ENCODE peak calls at places on chromosomes 3 and 15, in eight cellular contexts. P, V, K, B, T, W, Q and S are unnamed samples.

GRCh38 chr15:62547584-62547983 is 382.5 kb upstream of the C2CD4B start:
- DNase-seq in P (peak; percentile 27), V (no peak), K (no peak), B (no peak), T (no peak), W (no peak), Q (no peak), S (no peak)

GRCh38 chr3:16380421-16380820 is 115.4 kb downstream of the OXNAD1 start:
- DNase-seq in P (no peak), V (no peak), K (no peak), B (no peak), T (no peak), W (no peak), Q (no peak), S (no peak)

GRCh38 chr15:50353999-50354837 is 780 bp downstream of the GABPB1 start:
- DNase-seq in P (peak; percentile 27), V (peak; percentile 92), K (peak; percentile 56), B (peak; percentile 81), T (peak; percentile 91), W (peak; percentile 44), Q (peak; percentile 41), S (peak; percentile 81)

GRCh38 chr15:61489571-61489970 is 260.5 kb upstream of the RORA start:
- DNase-seq in P (no peak), V (no peak), K (no peak), B (no peak), T (no peak), W (no peak), Q (no peak), S (no peak)

GRCh38 chr3:30871720-30872119 is 22.7 kb downstream of the GADL1 start:
- DNase-seq in P (no peak), V (no peak), K (no peak), B (no peak), T (no peak), W (no peak), Q (no peak), S (no peak)

GRCh38 chr15:59549339-59549807 is 62.2 kb upstream of the GCNT3 start:
- DNase-seq in P (no peak), V (no peak), K (no peak), B (no peak), T (no peak), W (no peak), Q (no peak), S (no peak)

GRCh38 chr3:58386966-58387365 is 46.7 kb downstream of the PDHB start:
- DNase-seq in P (no peak), V (no peak), K (no peak), B (peak; percentile 51), T (peak; percentile 4), W (no peak), Q (no peak), S (no peak)

GRCh38 chr15:83694030-83694429 is 40.1 kb downstream of the ADAMTSL3 start:
- DNase-seq in P (peak; percentile 34), V (no peak), K (no peak), B (no peak), T (no peak), W (no peak), Q (no peak), S (no peak)

GRCh38 chr3:36707623-36708409 is 56.5 kb downstream of the DCLK3 start:
- DNase-seq in P (no peak), V (no peak), K (no peak), B (no peak), T (peak; percentile 60), W (no peak), Q (no peak), S (no peak)

GRCh38 chr3:64484289-64484992 is 203.4 kb downstream of the ADAMTS9 start:
- DNase-seq in P (peak; percentile 84), V (peak; percentile 93), K (peak; percentile 85), B (peak; percentile 83), T (peak; percentile 58), W (peak; percentile 78), Q (peak; percentile 59), S (peak; percentile 92)

GRCh38 chr15:75695206-75695605 is 17.4 kb downstream of the CSPG4 start:
- DNase-seq in P (no peak), V (no peak), K (no peak), B (no peak), T (peak; percentile 31), W (no peak), Q (no peak), S (no peak)

GRCh38 chr15:52505141-52505540 is 23.5 kb downstream of the MYO5A start:
- DNase-seq in P (no peak), V (peak; percentile 64), K (no peak), B (peak; percentile 54), T (peak; percentile 66), W (no peak), Q (no peak), S (no peak)

GRCh38 chr3:179969525-179969924 is 67.2 kb downstream of the PEX5L start:
- DNase-seq in P (no peak), V (no peak), K (no peak), B (no peak), T (peak; percentile 91), W (no peak), Q (no peak), S (no peak)

GRCh38 chr3:192408721-192409151 is 318.6 kb downstream of the FGF12 start:
- DNase-seq in P (no peak), V (no peak), K (no peak), B (no peak), T (peak; percentile 2), W (peak; percentile 33), Q (no peak), S (no peak)

GRCh38 chr3:86785381-86785780 is 205.6 kb downstream of the VGLL3 start:
- DNase-seq in P (no peak), V (no peak), K (no peak), B (no peak), T (no peak), W (no peak), Q (no peak), S (no peak)

GRCh38 chr15:56772868-56773639 is 39.7 kb upstream of the ZNF280D start:
- DNase-seq in P (no peak), V (no peak), K (no peak), B (no peak), T (no peak), W (no peak), Q (no peak), S (no peak)

GRCh38 chr15:47885921-47886320 is 168.6 kb downstream of the SEMA6D start:
- DNase-seq in P (no peak), V (no peak), K (no peak), B (no peak), T (peak; percentile 82), W (no peak), Q (no peak), S (no peak)

GRCh38 chr3:151544164-151544548 is 83.3 kb upstream of the IGSF10 start:
- DNase-seq in P (no peak), V (no peak), K (no peak), B (no peak), T (no peak), W (no peak), Q (no peak), S (no peak)

GRCh38 chr15:86591994-86592746 is 512.5 kb downstream of the AGBL1 start:
- DNase-seq in P (peak; percentile 29), V (no peak), K (peak; percentile 22), B (no peak), T (no peak), W (no peak), Q (no peak), S (no peak)

DNA sequence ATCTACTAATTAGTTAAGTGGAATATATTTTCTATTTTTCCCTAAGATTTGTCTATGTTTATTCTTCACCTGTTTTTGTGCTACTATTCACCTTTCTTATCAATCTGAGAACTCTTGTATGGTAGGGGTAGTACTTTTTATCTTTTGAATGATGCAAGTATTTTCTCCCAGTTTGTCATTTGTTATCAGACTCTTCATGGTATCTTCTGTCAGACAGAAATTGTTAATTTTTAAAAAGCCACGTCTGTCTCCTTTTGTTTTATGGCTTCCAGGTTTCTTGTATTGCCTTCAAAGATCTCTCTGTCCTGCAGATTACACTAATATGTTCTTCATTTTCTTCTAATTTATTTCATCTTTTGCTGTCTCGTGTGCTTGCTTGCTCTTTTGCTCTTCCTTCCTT is 184.3 kb downstream of the PCCB start:
- DNase-seq in P (no peak), V (no peak), K (no peak), B (no peak), T (no peak), W (no peak), Q (no peak), S (no peak)
- H3K36me3 ChIP-seq in P (no peaks in the 10 kb centered on the region), V (peaks cover 6% of the 10 kb centered on the region), K (peaks cover 2% of the 10 kb centered on the region), B (no peaks in the 10 kb centered on the region), T (no peaks in the 10 kb centered on the region), W (no peaks in the 10 kb centered on the region), Q (peaks cover 6% of the 10 kb centered on the region), S (no peaks in the 10 kb centered on the region)

GRCh38 chr3:193819117-193819978 is 226.3 kb downstream of the OPA1 start:
- DNase-seq in P (no peak), V (no peak), K (no peak), B (no peak), T (no peak), W (no peak), Q (no peak), S (no peak)

GRCh38 chr3:193822492-193823220 is 229.6 kb downstream of the OPA1 start:
- DNase-seq in P (no peak), V (no peak), K (no peak), B (no peak), T (no peak), W (no peak), Q (no peak), S (no peak)

GRCh38 chr3:193825617-193826016 is 232.6 kb downstream of the OPA1 start:
- DNase-seq in P (no peak), V (no peak), K (no peak), B (no peak), T (no peak), W (no peak), Q (no peak), S (no peak)

GRCh38 chr3:193824365-193824764 is 231.4 kb downstream of the OPA1 start:
- DNase-seq in P (no peak), V (no peak), K (no peak), B (no peak), T (no peak), W (no peak), Q (no peak), S (no peak)

GRCh38 chr3:193821272-193821671 is 228.3 kb downstream of the OPA1 start:
- DNase-seq in P (no peak), V (no peak), K (no peak), B (no peak), T (no peak), W (no peak), Q (no peak), S (no peak)
- H3K9me3 ChIP-seq in P (no peaks in the 10 kb centered on the region), V (no peaks in the 10 kb centered on the region), K (no peaks in the 10 kb centered on the region), B (no peaks in the 10 kb centered on the region), T (no peaks in the 10 kb centered on the region), W (no peaks in the 10 kb centered on the region), Q (no peaks in the 10 kb centered on the region), S (no peaks in the 10 kb centered on the region)

DNA sequence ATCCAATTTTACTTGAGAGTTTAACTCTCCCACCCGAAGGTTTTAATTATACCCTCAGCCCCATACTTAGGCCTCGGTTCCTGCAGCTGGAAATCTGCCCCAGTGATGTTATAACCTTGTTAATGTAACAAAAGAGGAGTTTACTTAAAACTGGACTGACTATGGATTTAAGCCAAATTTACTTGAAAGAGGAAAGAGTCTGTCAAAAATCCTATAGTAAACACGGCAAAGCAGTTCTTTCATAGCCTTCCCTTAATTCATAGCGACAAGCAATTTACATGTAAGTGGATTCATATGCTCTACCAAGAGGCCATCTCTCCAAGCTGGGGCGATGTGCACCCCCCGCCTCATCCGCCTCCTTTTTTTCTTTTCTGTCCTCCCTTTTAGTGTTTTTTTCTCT is 372.9 kb upstream of the WNT5A start:
- DNase-seq in P (no peak), V (no peak), K (no peak), B (no peak), T (no peak), W (no peak), Q (no peak), S (no peak)
- H3K4me3 ChIP-seq in P (no peak overlapping the region), V (no peak overlapping the region), K (no peak overlapping the region), B (no peak overlapping the region), T (no peak overlapping the region), W (no peak overlapping the region), Q (no peak overlapping the region), S (no peak overlapping the region)

GRCh38 chr15:79884204-79884596 is 12.6 kb downstream of the MTHFS start:
- DNase-seq in P (no peak), V (no peak), K (no peak), B (no peak), T (no peak), W (no peak), Q (no peak), S (no peak)
- H3K36me3 ChIP-seq in P (no peaks in the 10 kb centered on the region), V (no peaks in the 10 kb centered on the region), K (peaks cover 3% of the 10 kb centered on the region), B (no peaks in the 10 kb centered on the region), T (peaks cover 14% of the 10 kb centered on the region), W (peaks cover 2% of the 10 kb centered on the region), Q (peaks cover 17% of the 10 kb centered on the region), S (peaks cover 5% of the 10 kb centered on the region)